ENCODE peak calls at places on chromosomes 5 and 9, in eight cellular contexts. J is tibial artery, B is PC-9, P is left ventricle myocardium inferior, E is H9, X is OCI-LY7, Z is hepatocyte, D is uterus. K is an unnamed sample. For H3K4me1, the result is how much of the 10 kb centered on the place peaks cover.

GRCh38 chr5:149831492-149831891 is 101.4 kb downstream of the PPARGC1B start:
- DNase-seq in J (no peak), B (peak), P (no peak), E (no peak), X (no peak), Z (peak), D (no peak), K (no peak)

GRCh38 chr9:72485821-72486605 is 35.4 kb upstream of the TMC1 start:
- DNase-seq in J (no peak), B (no peak), P (no peak), E (no peak), X (no peak), Z (no peak), D (no peak), K (no peak)

GRCh38 chr9:98154678-98155077 is 35.7 kb upstream of the TRIM14 start:
- DNase-seq in J (no peak), B (no peak), P (no peak), E (no peak), X (no peak), Z (no peak), D (no peak), K (no peak)

GRCh38 chr9:95349109-95350038 is 31.9 kb upstream of the FANCC start:
- DNase-seq in J (no peak), B (no peak), P (no peak), E (peak), X (no peak), Z (peak), D (no peak), K (no peak)

GRCh38 chr9:137449931-137450537 is 8.9 kb upstream of the ENTPD8 start:
- DNase-seq in J (no peak), B (no peak), P (no peak), E (no peak), X (no peak), Z (no peak), D (no peak), K (no peak)

GRCh38 chr9:36987891-36988290 is 46.2 kb downstream of the PAX5 start:
- DNase-seq in J (peak), B (peak), P (no peak), E (no peak), X (no peak), Z (no peak), D (no peak), K (no peak)

GRCh38 chr5:92644271-92644886 is 936.6 kb downstream of the NR2F1-AS1 start:
- DNase-seq in J (no peak), B (no peak), P (no peak), E (no peak), X (no peak), Z (peak), D (no peak), K (no peak)

GRCh38 chr5:1421521-1422341 is 23.5 kb downstream of the SLC6A3 start:
- DNase-seq in J (peak), B (no peak), P (no peak), E (no peak), X (no peak), Z (no peak), D (no peak), K (no peak)

GRCh38 chr9:114169029-114169939 is 13.9 kb downstream of the COL27A1 start:
- DNase-seq in J (no peak), B (no peak), P (no peak), E (no peak), X (no peak), Z (no peak), D (no peak), K (no peak)

GRCh38 chr9:123349691-123350480 is 6.1 kb upstream of the CRB2 start:
- DNase-seq in J (no peak), B (peak), P (no peak), E (peak), X (peak), Z (peak), D (no peak), K (no peak)

GRCh38 chr9:129225815-129226214 is 47.8 kb upstream of the IER5L start:
- DNase-seq in J (peak), B (peak), P (peak), E (peak), X (no peak), Z (peak), D (peak), K (peak)

GRCh38 chr9:88523056-88523455 is 11.9 kb upstream of the NXNL2 start:
- DNase-seq in J (no peak), B (no peak), P (no peak), E (no peak), X (no peak), Z (no peak), D (peak), K (no peak)

GRCh38 chr5:1325870-1326546 is 18.9 kb downstream of the CLPTM1L start:
- DNase-seq in J (no peak), B (peak), P (no peak), E (peak), X (no peak), Z (no peak), D (no peak), K (no peak)

GRCh38 chr5:113488645-113489184 is 462 bp upstream of the MCC start:
- DNase-seq in J (no peak), B (no peak), P (no peak), E (no peak), X (no peak), Z (no peak), D (no peak), K (no peak)

GRCh38 chr5:104355350-104355749 is 792.8 kb upstream of the NUDT12 start:
- DNase-seq in J (no peak), B (no peak), P (no peak), E (no peak), X (no peak), Z (no peak), D (no peak), K (no peak)

GRCh38 chr9:137045294-137046093 is 483 bp downstream of the NPDC1 start:
- DNase-seq in J (no peak), B (no peak), P (no peak), E (peak), X (no peak), Z (peak), D (no peak), K (no peak)

GRCh38 chr5:95237324-95237723 is 47.6 kb downstream of the MCTP1 start:
- DNase-seq in J (no peak), B (no peak), P (no peak), E (no peak), X (no peak), Z (no peak), D (no peak), K (no peak)

GRCh38 chr9:129335456-129336129 is 157.5 kb upstream of the IER5L start:
- DNase-seq in J (no peak), B (peak), P (no peak), E (no peak), X (no peak), Z (no peak), D (no peak), K (no peak)

GRCh38 chr5:95899848-95900247 is 61.8 kb downstream of the ELL2 start:
- DNase-seq in J (no peak), B (no peak), P (no peak), E (no peak), X (no peak), Z (no peak), D (no peak), K (no peak)

DNA sequence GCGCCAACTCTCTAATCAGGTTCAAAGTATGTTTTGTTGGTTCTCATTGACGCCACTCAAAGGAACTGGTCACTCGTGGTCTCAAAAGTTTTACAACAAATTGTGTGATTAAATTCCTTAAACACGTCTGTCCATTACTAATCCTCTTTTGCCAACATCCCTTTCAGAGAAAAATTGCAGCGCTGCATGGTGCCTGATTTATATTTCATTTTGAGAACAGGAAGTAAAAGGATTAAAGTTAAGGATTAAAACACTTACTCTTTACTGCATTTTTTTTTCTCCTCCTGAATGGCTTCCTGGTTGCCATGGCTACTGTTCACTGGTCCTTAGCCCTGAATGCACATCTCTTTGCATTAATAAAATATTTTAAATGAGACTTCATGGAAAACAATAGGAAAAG is 383.4 kb downstream of the GLIS3 start:
- DNase-seq in J (no peak), B (no peak), P (no peak), E (no peak), X (no peak), Z (no peak), D (no peak), K (no peak)
- H3K27ac ChIP-seq in J (no peak), B (no peak), P (no peak), E (no peak), X (no peak), Z (no peak), D (no peak), K (no peak)

GRCh38 chr5:132474881-132475511 is 15.6 kb downstream of the IRF1 start:
- DNase-seq in J (peak), B (no peak), P (no peak), E (peak), X (no peak), Z (no peak), D (peak), K (no peak)
- H3K4me1 ChIP-seq in J (half or more), B (under half), P (half or more), E (under half), X (under half), Z (half or more), D (under half), K (half or more)

GRCh38 chr9:12640021-12640587 is 53.1 kb upstream of the TYRP1 start:
- DNase-seq in J (no peak), B (no peak), P (no peak), E (no peak), X (peak), Z (peak), D (no peak), K (no peak)
- TF ChIP-seq CTCF in J (peak), B (peak), P (peak), E (peak), X (peak), Z (peak), D (no peak), K (peak)

DNA sequence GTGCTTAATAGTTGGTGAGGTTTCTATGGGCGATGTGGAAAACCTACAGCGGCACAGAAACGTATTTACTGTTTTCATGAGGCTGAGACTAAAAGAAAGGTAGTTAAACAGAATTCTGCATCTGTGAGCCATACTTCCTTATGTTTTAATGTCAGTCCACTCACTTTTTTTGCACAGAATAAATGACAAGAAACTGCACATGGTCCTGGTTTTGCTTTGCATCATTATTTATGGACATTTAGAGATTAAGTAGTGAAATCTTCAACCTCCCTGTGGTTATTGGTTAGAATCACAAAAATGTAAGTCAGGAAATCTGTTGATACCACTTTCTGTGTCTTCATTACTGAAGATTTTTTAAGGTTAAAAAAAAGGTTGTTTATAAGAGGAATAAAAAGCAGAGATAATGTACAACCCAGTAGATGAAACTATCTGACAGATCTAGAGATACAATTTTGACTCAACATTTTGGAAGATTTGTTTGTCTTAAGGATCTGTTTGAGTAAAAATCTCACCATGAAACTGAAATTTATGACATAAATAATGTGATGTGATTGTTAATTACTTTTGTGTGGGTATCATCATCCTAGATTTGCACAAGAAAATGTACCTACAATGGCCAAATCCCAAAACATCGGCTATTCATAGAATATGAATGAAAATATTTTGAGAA is 2.4 kb downstream of the PRR16 start:
- DNase-seq in J (no peak), B (no peak), P (no peak), E (no peak), X (no peak), Z (no peak), D (no peak), K (no peak)
- H3K27ac ChIP-seq in J (peak), B (no peak), P (peak), E (no peak), X (no peak), Z (peak), D (peak), K (peak)

GRCh38 chr9:128024761-128025308 is 42.3 kb downstream of the NAIF1 start:
- DNase-seq in J (no peak), B (no peak), P (no peak), E (no peak), X (no peak), Z (no peak), D (no peak), K (no peak)

GRCh38 chr9:128027166-128027539 is 40.0 kb downstream of the NAIF1 start:
- DNase-seq in J (no peak), B (no peak), P (no peak), E (no peak), X (peak), Z (no peak), D (no peak), K (no peak)

GRCh38 chr9:128025756-128026155 is 41.4 kb downstream of the NAIF1 start:
- DNase-seq in J (no peak), B (no peak), P (no peak), E (no peak), X (no peak), Z (no peak), D (no peak), K (no peak)

GRCh38 chr9:128027705-128028104 is 39.4 kb downstream of the NAIF1 start:
- DNase-seq in J (no peak), B (no peak), P (no peak), E (no peak), X (no peak), Z (no peak), D (no peak), K (no peak)

DNA sequence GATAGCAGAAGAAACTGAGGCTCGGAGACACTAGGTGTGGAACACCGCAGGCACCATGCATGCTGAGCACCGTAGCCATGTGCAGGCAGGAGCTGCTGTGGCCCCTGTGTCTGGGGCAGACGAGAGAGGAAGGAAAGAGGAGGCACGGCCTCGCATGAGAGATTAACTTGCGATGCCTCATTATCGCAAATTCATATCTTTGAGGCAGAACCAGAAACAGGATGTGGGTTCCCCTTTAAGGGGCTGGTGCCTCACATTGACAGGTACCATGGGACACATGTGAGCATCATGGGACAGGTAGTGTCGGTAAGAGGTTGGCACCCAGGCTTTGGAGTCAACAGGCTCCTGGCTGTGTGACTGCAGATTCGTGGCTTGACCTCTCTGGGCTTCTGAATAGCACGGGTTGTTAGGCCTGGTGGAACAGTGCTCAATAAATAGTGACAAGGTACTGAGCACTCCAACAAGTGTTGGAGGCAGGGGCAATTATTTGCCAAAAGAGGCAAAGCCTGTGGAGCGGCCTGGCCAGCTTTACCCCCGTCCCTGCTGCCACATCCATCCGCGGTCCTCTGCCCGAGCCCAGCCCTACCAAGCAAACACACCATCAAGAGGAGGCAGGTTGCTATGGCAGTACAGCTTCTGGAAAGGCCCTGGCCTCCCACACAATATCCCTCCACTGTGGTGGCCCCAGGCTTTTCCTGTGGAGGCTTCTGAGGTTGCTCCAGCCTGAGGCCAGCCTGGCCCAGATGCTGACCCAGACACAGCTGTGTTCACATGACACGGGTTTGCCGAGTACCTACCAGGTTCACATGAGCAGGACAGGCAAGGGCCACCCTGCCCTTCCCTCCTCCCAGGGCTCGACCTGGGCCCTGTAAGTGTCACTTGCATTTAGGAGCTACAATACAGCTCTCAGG is 40.6 kb downstream of the NAIF1 start:
- DNase-seq in J (no peak), B (no peak), P (no peak), E (no peak), X (peak), Z (no peak), D (no peak), K (no peak)
- H3K4me1 ChIP-seq in J (under half), B (under half), P (under half), E (under half), X (half or more), Z (under half), D (under half), K (under half)

GRCh38 chr5:170411100-170411499 is 21.9 kb upstream of the KCNMB1 start:
- DNase-seq in J (no peak), B (no peak), P (no peak), E (no peak), X (peak), Z (no peak), D (no peak), K (no peak)
- TF ChIP-seq CTCF in J (no peak), B (peak), P (no peak), E (peak), X (peak), Z (no peak), D (no peak), K (no peak)

GRCh38 chr9:35079041-35079425 is 709 bp downstream of the FANCG start:
- DNase-seq in J (peak), B (peak), P (no peak), E (no peak), X (peak), Z (no peak), D (no peak), K (no peak)
- H3K27ac ChIP-seq in J (peak), B (peak), P (peak), E (no peak), X (peak), Z (no peak), D (peak), K (peak)

K was measured in right atrium auricular region.